ENCODE peak calls at places on chromosome 18, in six cellular contexts. G, M, W, F, D and Y are unnamed samples. For H3K9me3, the result is how much of the 10 kb centered on the place peaks cover.

GRCh38 chr18:24114924-24115549 is 23.8 kb upstream of the CABYR start:
- DNase-seq in D (no peak), M (no peak), W (no peak), G (no peak), F (no peak), Y (no peak)

GRCh38 chr18:36843784-36844183 is 14.9 kb downstream of the KIAA1328 start:
- DNase-seq in D (no peak), W (no peak), F (no peak), M (no peak), G (no peak), Y (no peak)

GRCh38 chr18:79496978-79497637 is 101.4 kb downstream of the NFATC1 start:
- DNase-seq in W (peak), F (no peak), D (peak), G (no peak), M (peak), Y (no peak)

GRCh38 chr18:57844319-57844718 is 41.2 kb upstream of the ATP8B1 start:
- DNase-seq in D (peak), G (no peak), F (no peak), W (no peak), M (no peak), Y (no peak)

GRCh38 chr18:51195602-51196115 is 1.8 kb downstream of the MEX3C start:
- DNase-seq in G (peak), M (no peak), D (peak), W (peak), F (peak), Y (peak)

GRCh38 chr18:56721491-56721890 is 70.3 kb downstream of the WDR7 start:
- DNase-seq in M (no peak), G (no peak), F (no peak), D (no peak), W (no peak), Y (no peak)

GRCh38 chr18:59140287-59140885 is 702 bp downstream of the SEC11C start:
- DNase-seq in G (no peak), F (peak), D (peak), M (no peak), W (no peak), Y (peak)

GRCh38 chr18:28512357-28512756 is 335.4 kb upstream of the CDH2 start:
- DNase-seq in D (no peak), G (no peak), F (no peak), M (no peak), W (no peak), Y (no peak)

GRCh38 chr18:61972389-61973264 is 79.8 kb upstream of the RNF152 start:
- DNase-seq in G (no peak), F (no peak), W (no peak), M (no peak), D (peak), Y (no peak)

DNA sequence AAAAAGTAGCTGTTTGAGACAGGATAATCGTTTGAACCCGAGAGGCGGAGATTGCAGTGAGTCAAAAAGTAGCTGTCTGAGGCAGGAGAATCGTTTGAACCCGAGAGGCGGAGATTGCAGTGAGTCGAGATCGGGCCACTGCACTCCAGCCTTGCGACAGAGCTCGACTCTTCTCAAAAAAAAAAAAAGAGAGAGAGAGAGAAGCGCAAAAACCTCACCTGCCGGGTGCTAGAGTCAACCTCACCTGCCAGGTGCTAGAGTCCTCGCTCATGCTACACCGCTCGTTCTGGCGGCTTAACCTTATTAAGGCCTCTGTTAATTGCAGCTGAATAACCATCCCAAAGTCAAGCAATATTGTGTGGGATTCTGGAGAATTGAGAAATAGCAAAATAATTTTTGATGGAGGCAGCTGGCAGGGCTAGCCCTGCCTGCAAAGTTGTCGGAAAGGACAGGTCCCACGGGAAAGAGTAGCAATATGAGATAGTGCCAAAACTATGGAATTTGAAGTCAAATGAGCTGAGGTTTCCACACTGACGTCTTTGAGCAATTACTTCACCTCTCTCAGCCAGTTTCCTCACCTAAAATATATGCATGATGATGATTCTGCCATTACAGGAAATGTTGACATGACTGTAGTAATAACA is 635 bp upstream of the DYM start:
- DNase-seq in F (no peak), G (no peak), D (peak), M (no peak), W (no peak), Y (no peak)
- H3K4me3 ChIP-seq in F (peak), G (peak), D (peak), M (peak), W (peak), Y (peak)

DNA sequence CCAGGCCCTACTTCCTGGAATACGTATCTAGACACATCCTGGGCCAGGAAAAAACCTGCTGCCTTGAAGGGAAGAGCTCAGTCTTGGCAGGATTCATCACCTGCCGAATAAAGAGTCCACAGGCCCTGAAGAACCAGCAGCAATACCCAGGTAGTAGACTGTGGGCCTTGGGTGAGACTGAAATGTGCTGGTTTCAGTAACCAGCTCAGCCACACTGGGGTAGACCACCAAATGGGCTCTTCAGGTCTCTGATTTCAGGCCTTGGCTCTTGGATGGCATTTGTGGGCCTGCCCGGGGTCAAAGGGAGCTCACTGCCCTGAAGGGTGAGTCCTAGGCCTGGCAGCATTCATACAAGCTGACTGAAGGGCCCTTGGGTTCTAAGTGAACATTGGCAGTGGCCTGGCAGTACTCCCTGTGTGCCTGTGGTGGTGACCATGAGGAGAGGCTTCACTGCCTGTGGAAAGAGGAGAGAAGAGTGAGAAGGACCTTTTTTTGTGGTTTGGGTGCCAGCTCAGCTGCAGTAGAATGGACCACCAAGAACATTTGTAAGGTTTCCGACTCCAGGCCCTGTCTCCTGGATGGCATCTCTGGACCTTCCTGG is 175.1 kb downstream of the ANKRD30B start:
- DNase-seq in M (no peak), D (no peak), G (no peak), W (no peak), F (no peak), Y (no peak)
- H3K9me3 ChIP-seq in M (under half), D (under half), G (under half), W (under half), F (under half), Y (under half)

DNA sequence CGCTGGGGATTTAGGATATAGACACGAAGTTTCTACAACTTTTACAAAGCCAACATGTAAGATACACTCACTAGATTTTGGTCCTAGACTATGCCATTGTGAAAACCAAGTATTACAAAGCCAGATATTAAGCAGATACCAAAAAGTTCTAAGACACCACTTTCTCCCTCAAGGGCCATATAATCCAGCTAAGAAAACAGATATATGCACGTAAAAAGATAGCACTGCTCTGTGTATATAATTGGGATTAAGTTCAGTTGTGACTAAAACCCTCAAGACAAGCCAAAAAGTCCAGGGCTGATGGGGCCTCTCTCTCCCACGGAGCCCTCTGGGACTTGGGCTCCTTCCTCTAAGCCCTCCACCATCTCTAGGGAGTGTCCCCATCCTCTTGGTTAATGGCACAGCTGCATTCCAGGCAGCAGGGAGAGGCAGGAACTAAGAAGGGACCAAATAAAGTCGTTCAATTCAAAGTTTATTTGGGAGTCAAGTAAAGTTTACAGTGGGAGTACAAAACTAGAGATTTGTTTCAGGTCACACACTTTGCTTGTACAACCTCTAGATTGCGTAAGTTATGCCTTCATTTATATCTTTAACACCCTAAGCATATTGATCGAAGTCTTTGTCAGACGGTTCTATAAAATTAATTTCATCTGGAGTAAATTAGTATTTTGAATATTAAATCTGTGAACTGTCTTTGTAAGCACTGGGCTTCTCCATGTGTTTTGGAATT is 119.9 kb downstream of the ACAA2 start:
- DNase-seq in D (no peak), F (no peak), M (no peak), G (no peak), W (no peak), Y (no peak)
- H3K4me3 ChIP-seq in D (no peak), F (no peak), M (no peak), G (no peak), W (no peak), Y (no peak)

GRCh38 chr18:2847341-2848144 is 737 bp downstream of the EMILIN2 start:
- DNase-seq in D (peak), F (no peak), W (no peak), M (peak), G (peak), Y (peak)

GRCh38 chr18:2843161-2843560 is 3.6 kb upstream of the EMILIN2 start:
- DNase-seq in W (no peak), M (no peak), F (no peak), D (peak), G (no peak), Y (no peak)

GRCh38 chr18:2846241-2846637 is 567 bp upstream of the EMILIN2 start:
- DNase-seq in F (no peak), W (no peak), G (no peak), D (peak), M (peak), Y (no peak)

GRCh38 chr18:2846638-2847340 is at the start of gene EMILIN2:
- DNase-seq in M (peak), F (no peak), G (peak), W (no peak), D (peak), Y (no peak)

DNA sequence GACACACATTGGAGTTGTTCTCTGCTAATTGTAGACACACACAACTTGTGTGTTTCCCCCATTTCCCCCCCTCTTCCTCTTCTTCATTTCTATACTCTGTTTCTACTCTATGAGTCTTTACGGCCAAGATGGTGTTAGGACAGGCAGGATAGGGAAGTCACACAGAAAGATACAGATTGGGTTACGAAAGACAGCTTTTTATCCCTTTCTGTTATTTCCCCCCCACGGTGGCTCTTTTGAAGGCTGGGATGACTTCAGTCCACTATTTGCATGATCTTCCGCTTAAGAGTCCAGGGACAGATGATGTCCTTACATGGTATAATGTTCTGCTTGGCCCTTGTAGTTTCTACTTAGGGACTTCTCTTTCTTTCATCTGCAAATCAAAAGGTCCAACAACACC is 1.6 kb upstream of the EMILIN2 start:
- DNase-seq in W (no peak), G (no peak), M (no peak), F (no peak), D (no peak), Y (no peak)
- H3K9me3 ChIP-seq in W (under half), G (under half), M (under half), F (under half), D (under half), Y (under half)

DNA sequence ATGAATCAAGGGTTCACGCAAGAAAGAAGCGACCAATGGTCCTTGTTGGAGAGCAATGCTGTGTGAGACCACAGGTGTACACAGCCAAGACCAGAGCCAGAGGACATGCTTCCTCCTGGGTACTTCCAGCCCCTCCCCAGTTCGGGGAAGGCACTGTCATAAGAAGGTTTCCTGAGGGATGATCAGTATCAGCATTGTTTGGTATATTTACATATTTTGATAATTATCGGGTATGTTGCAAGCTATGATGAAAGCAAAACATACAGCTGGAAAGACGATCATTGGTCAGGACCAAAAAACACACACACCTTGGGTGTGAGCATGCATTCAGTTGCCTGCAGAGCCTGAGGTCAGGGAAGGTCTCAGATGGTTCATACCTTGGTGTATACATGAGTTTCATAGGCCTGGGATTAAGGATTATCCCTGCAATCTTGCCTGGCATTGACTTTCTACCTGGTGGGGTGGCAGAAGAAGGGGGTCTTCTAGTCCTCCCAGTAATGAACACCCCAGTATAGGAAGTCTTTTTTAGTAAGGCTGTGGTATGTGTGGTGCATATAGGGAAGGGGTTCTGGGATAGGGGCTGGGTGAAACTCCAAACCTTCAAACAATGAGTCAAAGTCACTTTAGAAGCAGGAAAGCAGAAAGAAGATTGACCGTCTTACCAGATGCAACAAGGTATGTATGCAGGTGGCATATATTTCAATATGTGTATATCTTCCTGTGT is 2.9 kb downstream of the SERPINB2 start:
- DNase-seq in M (no peak), D (no peak), G (no peak), W (no peak), F (no peak), Y (no peak)
- H3K4me3 ChIP-seq in M (no peak), D (no peak), G (no peak), W (no peak), F (no peak), Y (no peak)